ENCODE peak calls at places on chromosomes 11 and 22, in five cellular contexts. L is psoas muscle; R is activated CD8-positive, alpha-beta T cell treated with anti-CD3 and anti-CD28 coated beads for 36 hours; P is coronary artery; A is activated B cell treated with CpG ODN at 0.5 μM for 24 hours. N is an unnamed sample.

GRCh38 chr11:36790450-36790849 is 192.4 kb upstream of the RAG2 start:
- DNase-seq in L (no peak), R (no peak), P (no peak), A (no peak), N (no peak)

GRCh38 chr11:83157755-83158473 is 983 bp downstream of the PCF11 start:
- DNase-seq in L (peak), R (peak), P (peak), A (peak), N (no peak)

GRCh38 chr11:61090521-61090920 is 11.8 kb upstream of the CD5 start:
- DNase-seq in L (no peak), R (no peak), P (no peak), A (no peak), N (no peak)

GRCh38 chr11:95512682-95513081 is 276.9 kb downstream of the FAM76B start:
- DNase-seq in L (peak), R (no peak), P (no peak), A (no peak), N (no peak)

GRCh38 chr11:14186376-14186775 is 172.6 kb downstream of the RRAS2 start:
- DNase-seq in L (no peak), R (no peak), P (no peak), A (no peak), N (no peak)

GRCh38 chr11:107720305-107720775 is 8.5 kb upstream of the SLN start:
- DNase-seq in L (no peak), R (no peak), P (no peak), A (no peak), N (no peak)

GRCh38 chr11:77147668-77148321 is 19.7 kb downstream of the MYO7A start:
- DNase-seq in L (no peak), R (peak), P (no peak), A (peak), N (no peak)

GRCh38 chr11:100632970-100633452 is 54.1 kb upstream of the ARHGAP42 start:
- DNase-seq in L (peak), R (no peak), P (no peak), A (no peak), N (no peak)

GRCh38 chr22:17780116-17780740 is 6.0 kb upstream of the BID start:
- DNase-seq in L (peak), R (peak), P (no peak), A (peak), N (no peak)

GRCh38 chr11:73372371-73372993 is 3.7 kb upstream of the RELT start:
- DNase-seq in L (no peak), R (no peak), P (no peak), A (no peak), N (no peak)

GRCh38 chr11:14742849-14743248 is 99.2 kb downstream of the PDE3B start:
- DNase-seq in L (no peak), R (no peak), P (no peak), A (no peak), N (no peak)

GRCh38 chr22:24474221-24474620 is 20.9 kb upstream of the UPB1 start:
- DNase-seq in L (no peak), R (no peak), P (no peak), A (no peak), N (no peak)

GRCh38 chr11:78465169-78465942 is 47.7 kb upstream of the GAB2 start:
- DNase-seq in L (peak), R (peak), P (no peak), A (peak), N (no peak)

GRCh38 chr11:2169626-2170570 is 1.7 kb downstream of the TH start:
- DNase-seq in L (no peak), R (no peak), P (no peak), A (no peak), N (no peak)

GRCh38 chr11:63614136-63614664 is at the start of gene PLAAT3:
- DNase-seq in L (peak), R (peak), P (peak), A (peak), N (no peak)

GRCh38 chr11:9399466-9399865 is 15.0 kb downstream of the IPO7 start:
- DNase-seq in L (no peak), R (no peak), P (no peak), A (no peak), N (no peak)

GRCh38 chr11:110069158-110069737 is 23.9 kb upstream of the ZC3H12C start:
- DNase-seq in L (peak), R (no peak), P (no peak), A (no peak), N (no peak)

GRCh38 chr11:10488581-10489443 is 33.7 kb downstream of the AMPD3 start:
- DNase-seq in L (peak), R (peak), P (peak), A (peak), N (peak)

GRCh38 chr11:62923634-62924411 is 2.7 kb upstream of the CHRM1 start:
- DNase-seq in L (no peak), R (peak), P (no peak), A (no peak), N (no peak)

GRCh38 chr11:110921742-110922200 is 209.5 kb upstream of the ARHGAP20 start:
- DNase-seq in L (no peak), R (no peak), P (no peak), A (no peak), N (no peak)

GRCh38 chr11:126318642-126319373 is 14.9 kb downstream of the DCPS start:
- DNase-seq in L (no peak), R (peak), P (no peak), A (no peak), N (no peak)

GRCh38 chr22:40708177-40708576 is 28.9 kb downstream of the MCHR1 start:
- DNase-seq in L (no peak), R (no peak), P (no peak), A (no peak), N (no peak)

GRCh38 chr22:40709752-40710413 is 30.6 kb downstream of the MCHR1 start:
- DNase-seq in L (no peak), R (no peak), P (no peak), A (no peak), N (no peak)

GRCh38 chr22:40705918-40706682 is 26.8 kb downstream of the MCHR1 start:
- DNase-seq in L (no peak), R (no peak), P (no peak), A (no peak), N (no peak)

GRCh38 chr22:40703731-40704130 is 24.4 kb downstream of the MCHR1 start:
- DNase-seq in L (peak), R (no peak), P (no peak), A (no peak), N (no peak)

DNA sequence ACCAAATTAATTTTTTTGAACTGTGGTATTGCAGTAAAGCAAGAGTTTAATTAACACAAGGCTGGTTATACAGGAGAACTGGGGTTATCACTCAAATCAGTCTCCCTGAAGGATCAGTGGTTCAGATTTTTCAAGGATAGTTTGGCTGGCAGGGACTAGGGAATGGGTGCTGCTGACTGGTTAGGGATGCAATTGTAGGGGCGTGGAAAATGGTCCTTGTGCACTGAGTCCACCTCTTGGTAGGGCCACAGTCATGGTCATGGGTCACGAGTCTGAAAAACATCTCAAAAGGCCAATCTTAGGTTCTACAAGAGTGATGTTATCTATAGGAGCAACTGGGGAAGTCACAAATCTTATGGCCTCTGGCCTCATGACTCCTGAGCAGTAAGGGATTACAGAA is 27.9 kb downstream of the MCHR1 start:
- DNase-seq in L (peak), R (no peak), P (no peak), A (no peak), N (no peak)
- TF ChIP-seq CTCF in L (no peak), R (no peak), P (no peak), A (no peak), N (no peak)

GRCh38 chr22:44163536-44163935 is 17.2 kb upstream of the PARVG start:
- DNase-seq in L (peak), R (no peak), P (no peak), A (no peak), N (no peak)

GRCh38 chr22:44166448-44166847 is 14.3 kb upstream of the PARVG start:
- DNase-seq in L (peak), R (no peak), P (no peak), A (no peak), N (no peak)

GRCh38 chr22:44164031-44164430 is 16.7 kb upstream of the PARVG start:
- DNase-seq in L (peak), R (no peak), P (no peak), A (no peak), N (no peak)

GRCh38 chr22:44166877-44167276 is 13.8 kb upstream of the PARVG start:
- DNase-seq in L (peak), R (no peak), P (no peak), A (no peak), N (no peak)

GRCh38 chr22:44165286-44165874 is 15.3 kb upstream of the PARVG start:
- DNase-seq in L (peak), R (no peak), P (no peak), A (no peak), N (no peak)
- TF ChIP-seq CTCF in L (no peak), R (no peak), P (no peak), A (no peak), N (no peak)

GRCh38 chr22:36368359-36368983 is 19.3 kb downstream of the MYH9 start:
- DNase-seq in L (no peak), R (peak), P (no peak), A (no peak), N (no peak)
- TF ChIP-seq CTCF in L (no peak), R (peak), P (no peak), A (no peak), N (no peak)

GRCh38 chr22:49627217-49628181 is 200.2 kb downstream of the BRD1 start:
- DNase-seq in L (peak), R (no peak), P (no peak), A (no peak), N (no peak)
- TF ChIP-seq CTCF in L (no peak), R (no peak), P (no peak), A (no peak), N (no peak)

GRCh38 chr11:131867457-131868257 is 497.2 kb downstream of the NTM start:
- DNase-seq in L (peak), R (peak), P (no peak), A (no peak), N (peak)

GRCh38 chr11:131871061-131871460 is 500.6 kb downstream of the NTM start:
- DNase-seq in L (no peak), R (no peak), P (no peak), A (no peak), N (no peak)

GRCh38 chr11:131870305-131870704 is 499.9 kb downstream of the NTM start:
- DNase-seq in L (no peak), R (no peak), P (no peak), A (no peak), N (no peak)

GRCh38 chr11:131866535-131867400 is 496.4 kb downstream of the NTM start:
- DNase-seq in L (no peak), R (no peak), P (no peak), A (no peak), N (no peak)

GRCh38 chr11:131868769-131869482 is 498.5 kb downstream of the NTM start:
- DNase-seq in L (no peak), R (no peak), P (no peak), A (no peak), N (no peak)
- TF ChIP-seq CTCF in L (no peak), R (no peak), P (no peak), A (no peak), N (no peak)

DNA sequence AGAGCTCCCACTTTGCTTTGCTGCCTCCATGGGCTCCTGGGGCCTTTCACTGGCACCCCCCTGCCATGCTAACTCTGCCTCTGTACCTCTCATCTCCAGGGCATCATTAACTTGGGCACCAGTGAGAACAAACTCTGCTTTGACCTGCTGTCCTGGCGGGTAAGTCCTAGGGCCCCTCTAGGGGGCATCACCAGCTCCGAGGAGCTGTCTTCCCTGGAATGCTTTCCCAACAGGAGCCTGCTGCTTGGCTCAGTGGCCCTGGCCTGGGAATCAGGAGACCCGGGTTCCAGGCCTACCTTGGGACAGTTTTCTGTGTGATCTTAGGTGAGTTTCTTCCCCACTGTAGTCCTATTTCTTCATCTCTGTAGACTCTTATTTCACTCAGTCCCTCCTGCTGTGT is 5.1 kb downstream of the ACCS start:
- DNase-seq in L (no peak), R (no peak), P (no peak), A (no peak), N (no peak)
- TF ChIP-seq CTCF in L (no peak), R (no peak), P (no peak), A (no peak), N (no peak)

GRCh38 chr22:33013051-33013450 is 45.1 kb downstream of the SYN3 start:
- DNase-seq in L (no peak), R (no peak), P (no peak), A (no peak), N (no peak)
- TF ChIP-seq CTCF in L (no peak), R (no peak), P (no peak), A (no peak), N (no peak)

GRCh38 chr11:17720796-17721171 is 1.4 kb downstream of the MYOD1 start:
- DNase-seq in L (peak), R (no peak), P (no peak), A (no peak), N (no peak)

GRCh38 chr11:17718510-17718962 is 835 bp upstream of the MYOD1 start:
- DNase-seq in L (no peak), R (no peak), P (no peak), A (no peak), N (no peak)

GRCh38 chr11:17719028-17719939 is at the start of gene MYOD1:
- DNase-seq in L (peak), R (no peak), P (no peak), A (no peak), N (no peak)

GRCh38 chr11:17721242-17721999 is 2.0 kb downstream of the MYOD1 start:
- DNase-seq in L (peak), R (no peak), P (no peak), A (no peak), N (no peak)

DNA sequence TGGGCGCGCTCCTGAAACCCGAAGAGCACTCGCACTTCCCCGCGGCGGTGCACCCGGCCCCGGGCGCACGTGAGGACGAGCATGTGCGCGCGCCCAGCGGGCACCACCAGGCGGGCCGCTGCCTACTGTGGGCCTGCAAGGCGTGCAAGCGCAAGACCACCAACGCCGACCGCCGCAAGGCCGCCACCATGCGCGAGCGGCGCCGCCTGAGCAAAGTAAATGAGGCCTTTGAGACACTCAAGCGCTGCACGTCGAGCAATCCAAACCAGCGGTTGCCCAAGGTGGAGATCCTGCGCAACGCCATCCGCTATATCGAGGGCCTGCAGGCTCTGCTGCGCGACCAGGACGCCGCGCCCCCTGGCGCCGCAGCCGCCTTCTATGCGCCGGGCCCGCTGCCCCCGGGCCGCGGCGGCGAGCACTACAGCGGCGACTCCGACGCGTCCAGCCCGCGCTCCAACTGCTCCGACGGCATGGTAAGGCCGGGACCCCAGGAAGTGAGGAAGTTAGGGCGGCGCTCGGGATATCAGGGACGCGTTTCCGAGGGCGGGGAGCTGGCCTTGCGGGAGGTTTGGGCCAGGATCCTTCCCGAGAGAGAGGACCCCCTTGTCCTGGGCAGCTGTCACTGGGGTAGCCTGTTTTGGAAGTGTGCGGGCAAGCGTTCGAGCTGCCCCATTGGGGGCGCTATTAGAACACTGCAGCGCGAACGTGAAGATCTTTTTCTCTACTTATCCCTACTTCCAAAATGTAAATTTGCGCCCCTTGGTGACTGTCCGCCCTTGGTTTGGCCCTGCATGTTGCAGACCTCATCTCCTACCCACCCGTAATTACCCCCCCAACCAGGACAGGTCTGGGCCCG is 797 bp downstream of the MYOD1 start:
- DNase-seq in L (peak), R (no peak), P (no peak), A (no peak), N (no peak)
- TF ChIP-seq CTCF in L (peak), R (no peak), P (no peak), A (no peak), N (peak)

GRCh38 chr11:119389611-119390254 is 8.2 kb upstream of the USP2 start:
- DNase-seq in L (no peak), R (peak), P (no peak), A (no peak), N (no peak)
- TF ChIP-seq CTCF in L (peak), R (peak), P (no peak), A (no peak), N (peak)

N was measured in type B pancreatic cell.